ENCODE peak calls at places on chromosomes 6 and 20, in seven cellular contexts. S is HL-60, P is IMR-90, M is HepG2, V is right atrium auricular region, W is lower lobe of right lung, F is uterus. Q is an unnamed sample.

GRCh38 chr20:45969712-45970634 is 2.0 kb downstream of the ZNF335 start:
- DNase-seq in S (no peak), P (peak; percentile 64), M (peak; percentile 86), V (no peak), W (no peak), F (peak; percentile 30), Q (no peak)

GRCh38 chr6:125586074-125586473 is 163.4 kb upstream of the HEY2 start:
- DNase-seq in S (no peak), P (peak; percentile 9), M (no peak), V (no peak), W (no peak), F (no peak), Q (no peak)

GRCh38 chr6:169858935-169859351 is 107.5 kb downstream of the ERMARD start:
- DNase-seq in S (no peak), P (no peak), M (no peak), V (no peak), W (no peak), F (no peak), Q (no peak)

GRCh38 chr6:8958894-8959511 is 523.7 kb upstream of the SLC35B3 start:
- DNase-seq in S (no peak), P (peak; percentile 1), M (peak; percentile 97), V (no peak), W (no peak), F (no peak), Q (no peak)

GRCh38 chr20:37905969-37906613 is 3.2 kb downstream of the VSTM2L start:
- DNase-seq in S (no peak), P (no peak), M (no peak), V (no peak), W (no peak), F (no peak), Q (no peak)

GRCh38 chr20:52945862-52946522 is 26.2 kb upstream of the TSHZ2 start:
- DNase-seq in S (no peak), P (no peak), M (no peak), V (no peak), W (no peak), F (no peak), Q (no peak)

GRCh38 chr6:138957903-138958302 is 30.1 kb downstream of the REPS1 start:
- DNase-seq in S (no peak), P (no peak), M (no peak), V (no peak), W (no peak), F (no peak), Q (no peak)

GRCh38 chr6:135212020-135212806 is 31.1 kb downstream of the MYB start:
- DNase-seq in S (no peak), P (peak; percentile 56), M (no peak), V (no peak), W (no peak), F (no peak), Q (no peak)

GRCh38 chr6:143575440-143575839 is 63.9 kb upstream of the FUCA2 start:
- DNase-seq in S (peak; percentile 40), P (peak; percentile 86), M (peak; percentile 83), V (no peak), W (no peak), F (peak; percentile 56), Q (peak; percentile 18)

GRCh38 chr20:56800088-56800487 is 171.0 kb downstream of the TFAP2C start:
- DNase-seq in S (no peak), P (no peak), M (no peak), V (no peak), W (no peak), F (no peak), Q (no peak)

GRCh38 chr6:46677314-46677654 is 10.4 kb upstream of the TDRD6 start:
- DNase-seq in S (no peak), P (no peak), M (peak; percentile 16), V (no peak), W (no peak), F (no peak), Q (no peak)

GRCh38 chr6:127348046-127348661 is 4.7 kb upstream of the ECHDC1 start:
- DNase-seq in S (no peak), P (no peak), M (no peak), V (no peak), W (no peak), F (no peak), Q (no peak)

GRCh38 chr6:149716181-149716580 is 1.7 kb downstream of the LATS1 start:
- DNase-seq in S (no peak), P (no peak), M (no peak), V (no peak), W (no peak), F (no peak), Q (no peak)

GRCh38 chr6:37550436-37550835 is 50.7 kb upstream of the CCDC167 start:
- DNase-seq in S (no peak), P (peak; percentile 64), M (no peak), V (no peak), W (no peak), F (no peak), Q (no peak)

GRCh38 chr6:144149894-144150672 is at the start of gene STX11:
- DNase-seq in S (peak; percentile 51), P (peak; percentile 29), M (no peak), V (peak; percentile 71), W (peak; percentile 89), F (peak; percentile 19), Q (peak; percentile 60)

GRCh38 chr6:157217198-157217893 is 106.0 kb downstream of the TMEM242 start:
- DNase-seq in S (no peak), P (no peak), M (no peak), V (no peak), W (no peak), F (peak; percentile 12), Q (no peak)

GRCh38 chr6:149918151-149918905 is 4.6 kb downstream of the RAET1G start:
- DNase-seq in S (no peak), P (no peak), M (no peak), V (peak; percentile 54), W (no peak), F (no peak), Q (no peak)

GRCh38 chr6:131377112-131377511 is 195.9 kb upstream of the ARG1 start:
- DNase-seq in S (no peak), P (no peak), M (no peak), V (no peak), W (no peak), F (no peak), Q (no peak)

GRCh38 chr6:107179004-107179403 is 63.7 kb upstream of the BEND3 start:
- DNase-seq in S (no peak), P (peak; percentile 8), M (no peak), V (no peak), W (no peak), F (no peak), Q (no peak)

GRCh38 chr20:56388882-56389281 is 3.1 kb downstream of the AURKA start:
- DNase-seq in S (no peak), P (no peak), M (no peak), V (no peak), W (no peak), F (no peak), Q (no peak)

GRCh38 chr20:47821481-47822100 is 36.3 kb upstream of the SULF2 start:
- DNase-seq in S (no peak), P (no peak), M (no peak), V (no peak), W (no peak), F (no peak), Q (no peak)

GRCh38 chr6:124052120-124052519 is 248.5 kb downstream of the NKAIN2 start:
- DNase-seq in S (no peak), P (no peak), M (no peak), V (no peak), W (no peak), F (no peak), Q (no peak)

GRCh38 chr6:154604120-154604519 is 93.6 kb upstream of the CNKSR3 start:
- DNase-seq in S (no peak), P (no peak), M (no peak), V (no peak), W (no peak), F (no peak), Q (no peak)

GRCh38 chr6:154754152-154754551 is 20.9 kb downstream of the SCAF8 start:
- DNase-seq in S (no peak), P (peak; percentile 73), M (no peak), V (no peak), W (no peak), F (no peak), Q (no peak)

GRCh38 chr20:37534401-37535157 is 6.9 kb upstream of the BLCAP start:
- DNase-seq in S (no peak), P (peak; percentile 77), M (peak; percentile 83), V (peak; percentile 66), W (no peak), F (peak; percentile 68), Q (no peak)

GRCh38 chr6:4125933-4126864 is 9.2 kb downstream of the ECI2 start:
- DNase-seq in S (no peak), P (peak; percentile 90), M (peak; percentile 84), V (no peak), W (no peak), F (peak; percentile 28), Q (no peak)

GRCh38 chr6:108581237-108581931 is 20.7 kb downstream of the FOXO3 start:
- DNase-seq in S (peak; percentile 92), P (peak; percentile 84), M (no peak), V (no peak), W (no peak), F (peak; percentile 79), Q (no peak)

GRCh38 chr6:87473419-87473903 is 687 bp downstream of the SLC35A1 start:
- DNase-seq in S (peak; percentile 65), P (peak; percentile 44), M (peak; percentile 20), V (no peak), W (peak; percentile 53), F (no peak), Q (peak; percentile 50)
- TF ChIP-seq CTCF in S (no peak), P (no peak), M (no peak), V (no peak), W (no peak), F (no peak), Q (no peak)

DNA sequence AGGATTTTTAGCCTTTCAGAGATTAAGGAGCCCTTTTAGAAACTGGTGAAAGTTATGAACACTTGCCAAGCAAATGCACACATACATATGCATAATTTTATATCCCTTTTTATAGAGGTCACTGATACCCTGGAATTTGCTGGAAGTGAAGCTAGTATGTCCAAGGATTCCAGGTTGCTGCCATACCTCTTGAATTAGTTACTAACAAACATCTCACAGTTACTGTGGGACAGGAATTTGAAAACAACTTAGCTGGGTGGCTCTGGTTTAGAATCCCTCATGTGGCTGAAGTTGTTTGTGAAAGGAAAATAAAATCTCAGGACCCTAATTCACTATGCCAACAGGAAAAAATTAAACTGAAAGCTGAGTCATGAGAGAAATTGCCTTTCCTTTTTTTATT is 75.8 kb downstream of the UBE3D start:
- DNase-seq in S (no peak), P (no peak), M (no peak), V (no peak), W (no peak), F (no peak), Q (no peak)
- H3K27ac ChIP-seq in S (no peak overlapping the region), P (no peak overlapping the region), M (no peak overlapping the region), V (no peak overlapping the region), W (no peak overlapping the region), F (no peak overlapping the region), Q (no peak overlapping the region)

GRCh38 chr6:27601668-27602254 is 128.9 kb upstream of the ZNF184 start:
- DNase-seq in S (no peak), P (no peak), M (no peak), V (no peak), W (no peak), F (no peak), Q (no peak)
- H3K27me3 ChIP-seq in S (no peaks in the 10 kb centered on the region), P (no peaks in the 10 kb centered on the region), M (peaks cover 11% of the 10 kb centered on the region), V (no peaks in the 10 kb centered on the region), W (peaks cover 78% of the 10 kb centered on the region), F (peaks cover 42% of the 10 kb centered on the region), Q (peaks cover 84% of the 10 kb centered on the region)

DNA sequence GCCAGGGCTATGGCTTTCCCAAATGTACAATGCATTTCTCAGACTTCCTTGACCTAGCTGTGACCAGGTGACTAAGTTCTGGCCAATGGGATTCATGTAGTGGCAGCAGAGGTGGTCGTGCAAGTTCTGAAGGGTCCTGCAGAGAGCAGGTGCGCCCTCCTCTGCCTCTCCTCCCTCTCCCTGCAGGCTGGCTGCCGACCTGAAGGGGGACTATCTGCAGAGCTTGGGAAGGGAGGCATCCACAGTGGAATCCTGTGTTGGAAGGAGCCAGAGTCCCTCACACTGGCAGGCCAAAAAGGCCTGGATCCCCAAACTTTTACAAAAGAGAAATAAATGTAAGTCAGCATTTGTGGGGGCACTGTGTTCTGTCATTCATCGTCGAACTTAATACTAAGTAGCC is 66.6 kb downstream of the CDH26 start:
- DNase-seq in S (no peak), P (no peak), M (no peak), V (no peak), W (no peak), F (no peak), Q (no peak)
- TF ChIP-seq CTCF in S (no peak), P (no peak), M (no peak), V (no peak), W (no peak), F (no peak), Q (no peak)

Q was measured in CD4-positive, alpha-beta T cell.